ENCODE peak calls at places on chromosomes 12 and 14, in four cellular contexts. N is NCI-H460, P is HS-27A, Y is lung microvascular endothelial cell. Q is an unnamed sample.

GRCh38 chr12:66008985-66009384 is 121.6 kb downstream of the LLPH start:
- DNase-seq in N (no peak), P (no peak), Y (no peak), Q (no peak)

GRCh38 chr12:44780221-44780770 is 95.8 kb downstream of the NELL2 start:
- DNase-seq in N (no peak), P (no peak), Y (no peak), Q (no peak)

GRCh38 chr12:20212658-20213387 is 155.5 kb upstream of the PDE3A start:
- DNase-seq in N (peak), P (peak), Y (peak), Q (no peak)

GRCh38 chr14:65170768-65171251 is 68.5 kb upstream of the MAX start:
- DNase-seq in N (no peak), P (no peak), Y (peak), Q (peak)

GRCh38 chr14:60348211-60348610 is 99.2 kb downstream of the PPM1A start:
- DNase-seq in N (no peak), P (no peak), Y (no peak), Q (no peak)

GRCh38 chr12:131950182-131950913 is 606 bp downstream of the EP400 start:
- DNase-seq in N (no peak), P (no peak), Y (peak), Q (no peak)

GRCh38 chr14:90705052-90705392 is 111.2 kb downstream of the TTC7B start:
- DNase-seq in N (no peak), P (no peak), Y (no peak), Q (no peak)

GRCh38 chr14:104063998-104064397 is 21.5 kb upstream of the ASPG start:
- DNase-seq in N (no peak), P (no peak), Y (no peak), Q (no peak)

GRCh38 chr12:128266559-128267245 is at the start of gene TMEM132C:
- DNase-seq in N (no peak), P (no peak), Y (no peak), Q (no peak)

GRCh38 chr14:68146812-68147211 is 327.2 kb downstream of the RAD51B start:
- DNase-seq in N (no peak), P (peak), Y (no peak), Q (no peak)

GRCh38 chr14:99230271-99231141 is 41.5 kb downstream of the BCL11B start:
- DNase-seq in N (no peak), P (no peak), Y (no peak), Q (no peak)

GRCh38 chr14:63277784-63278183 is 41.0 kb downstream of the GPHB5 start:
- DNase-seq in N (no peak), P (no peak), Y (no peak), Q (no peak)

GRCh38 chr12:81412940-81413339 is 335.1 kb downstream of the ACSS3 start:
- DNase-seq in N (peak), P (no peak), Y (no peak), Q (no peak)

GRCh38 chr12:34368079-34368478 is 345.8 kb downstream of the ALG10 start:
- DNase-seq in N (no peak), P (no peak), Y (no peak), Q (no peak)

GRCh38 chr12:43362910-43363694 is 188.9 kb downstream of the ADAMTS20 start:
- DNase-seq in N (no peak), P (no peak), Y (no peak), Q (no peak)

GRCh38 chr14:77102154-77102553 is 4.1 kb downstream of the CIPC start:
- DNase-seq in N (no peak), P (no peak), Y (no peak), Q (no peak)

GRCh38 chr14:70442750-70443149 is 9.2 kb upstream of the ADAM21 start:
- DNase-seq in N (no peak), P (no peak), Y (peak), Q (no peak)

GRCh38 chr12:27013606-27014084 is 539 bp downstream of the TM7SF3 start:
- DNase-seq in N (no peak), P (peak), Y (peak), Q (peak)

GRCh38 chr14:76304536-76305473 is 71.1 kb upstream of the ESRRB start:
- DNase-seq in N (no peak), P (no peak), Y (no peak), Q (no peak)

GRCh38 chr14:78446807-78447206 is 276.6 kb downstream of the NRXN3 start:
- DNase-seq in N (no peak), P (no peak), Y (no peak), Q (no peak)

GRCh38 chr12:4383304-4383865 is 3.9 kb upstream of the FGF23 start:
- DNase-seq in N (no peak), P (no peak), Y (no peak), Q (peak)

GRCh38 chr12:48070731-48071130 is 35.1 kb downstream of the SENP1 start:
- DNase-seq in N (no peak), P (no peak), Y (no peak), Q (no peak)

GRCh38 chr12:64950899-64951298 is 126.5 kb downstream of the TBC1D30 start:
- DNase-seq in N (no peak), P (no peak), Y (no peak), Q (no peak)

GRCh38 chr14:45559626-45560025 is 306.6 kb upstream of the MIS18BP1 start:
- DNase-seq in N (no peak), P (no peak), Y (no peak), Q (no peak)

GRCh38 chr14:104772707-104773504 is 20.0 kb downstream of the SIVA1 start:
- DNase-seq in N (no peak), P (no peak), Y (no peak), Q (no peak)

GRCh38 chr14:100435459-100435858 is 112.3 kb downstream of the SLC25A47 start:
- DNase-seq in N (no peak), P (no peak), Y (no peak), Q (no peak)

GRCh38 chr14:61476737-61477410 is 155.5 kb downstream of the PRKCH start:
- DNase-seq in N (peak), P (no peak), Y (peak), Q (no peak)

Q was measured in NCI-H526.